ENCODE peak calls at places on chromosomes 6 and 20, in four cellular contexts. C, D, R and H are unnamed samples.

GRCh38 chr6:159693894-159694545 is 979 bp upstream of the SOD2 start:
- DNase-seq in R (peak), C (no peak), D (peak), H (no peak)

GRCh38 chr20:41635158-41635557 is 17.0 kb upstream of the CHD6 start:
- DNase-seq in C (no peak), D (no peak), R (no peak), H (no peak)

GRCh38 chr20:43746344-43747137 is 19.7 kb upstream of the GTSF1L start:
- DNase-seq in C (no peak), D (no peak), R (no peak), H (peak)

GRCh38 chr20:1784586-1784985 is 110.6 kb upstream of the SIRPA start:
- DNase-seq in C (no peak), D (no peak), R (no peak), H (no peak)

GRCh38 chr6:144683216-144684070 is 398.3 kb downstream of the UTRN start:
- DNase-seq in R (no peak), C (no peak), D (no peak), H (no peak)

GRCh38 chr6:104928141-104928540 is 28.8 kb upstream of the LIN28B start:
- DNase-seq in D (no peak), R (no peak), C (no peak), H (no peak)

GRCh38 chr6:44512868-44513641 is 125.5 kb downstream of the CDC5L start:
- DNase-seq in D (no peak), R (no peak), C (peak), H (no peak)

GRCh38 chr20:43923322-43923721 is 8.7 kb downstream of the TOX2 start:
- DNase-seq in C (no peak), R (no peak), D (no peak), H (no peak)

GRCh38 chr20:9412309-9412708 is 102.1 kb upstream of the LAMP5 start:
- DNase-seq in C (no peak), R (no peak), D (no peak), H (no peak)

GRCh38 chr6:119575721-119576120 is 226.2 kb upstream of the MAN1A1 start:
- DNase-seq in C (no peak), R (no peak), D (no peak), H (no peak)

GRCh38 chr6:144899161-144899560 is 614.0 kb downstream of the UTRN start:
- DNase-seq in C (no peak), R (no peak), D (no peak), H (no peak)

GRCh38 chr6:158938811-158939254 is 61.2 kb downstream of the RSPH3 start:
- DNase-seq in D (no peak), R (peak), C (no peak), H (no peak)

GRCh38 chr6:99013145-99013544 is 65.4 kb upstream of the FBXL4 start:
- DNase-seq in D (no peak), R (no peak), C (no peak), H (peak)

GRCh38 chr6:150729188-150729748 is 129.6 kb downstream of the PLEKHG1 start:
- DNase-seq in D (no peak), C (no peak), R (no peak), H (no peak)

GRCh38 chr6:150453357-150453756 is 84.5 kb downstream of the IYD start:
- DNase-seq in D (no peak), C (no peak), R (no peak), H (no peak)

GRCh38 chr20:62356948-62357667 is 10.0 kb downstream of the LAMA5 start:
- DNase-seq in R (no peak), C (no peak), D (no peak), H (peak)

GRCh38 chr6:145809785-145810184 is 4.8 kb downstream of the FBXO30 start:
- DNase-seq in C (no peak), R (no peak), D (no peak), H (no peak)

GRCh38 chr6:115618311-115618710 is 442.4 kb downstream of the FRK start:
- DNase-seq in R (no peak), D (no peak), C (no peak), H (no peak)

GRCh38 chr20:36440370-36441026 is 100.8 kb upstream of the MYL9 start:
- DNase-seq in R (no peak), D (no peak), C (no peak), H (no peak)

GRCh38 chr6:166541366-166541765 is 45.1 kb downstream of the RAMACL start:
- DNase-seq in C (no peak), D (no peak), R (no peak), H (no peak)

GRCh38 chr6:110897433-110897832 is 22.8 kb downstream of the AMD1 start:
- DNase-seq in R (no peak), C (no peak), D (no peak), H (no peak)

GRCh38 chr6:136524339-136524935 is 25.8 kb downstream of the MAP7 start:
- DNase-seq in R (no peak), C (no peak), D (no peak), H (no peak)

GRCh38 chr20:32539817-32540675 is 45.1 kb downstream of the NOL4L start:
- DNase-seq in R (no peak), C (no peak), D (peak), H (peak)

GRCh38 chr6:12138377-12138776 is 126.3 kb downstream of the HIVEP1 start:
- DNase-seq in R (no peak), D (no peak), C (no peak), H (no peak)

GRCh38 chr6:26592649-26593048 is 4.1 kb upstream of the ABT1 start:
- DNase-seq in R (no peak), C (no peak), D (no peak), H (no peak)

GRCh38 chr6:75449625-75450206 is 43.9 kb downstream of the FILIP1 start:
- DNase-seq in D (no peak), C (no peak), R (no peak), H (peak)

GRCh38 chr20:46087161-46087560 is 2.6 kb downstream of the NCOA5 start:
- DNase-seq in D (no peak), C (no peak), R (no peak), H (peak)

GRCh38 chr6:69719602-69720193 is 77.1 kb downstream of the LMBRD1 start:
- DNase-seq in D (no peak), C (no peak), R (no peak), H (no peak)

GRCh38 chr6:157652601-157653363 is 170.3 kb upstream of the SNX9 start:
- DNase-seq in R (no peak), C (no peak), D (no peak), H (no peak)

GRCh38 chr6:11017090-11017489 is 27.0 kb downstream of the ELOVL2 start:
- DNase-seq in R (no peak), D (no peak), C (no peak), H (no peak)

GRCh38 chr6:11021003-11021402 is 23.1 kb downstream of the ELOVL2 start:
- DNase-seq in C (no peak), R (no peak), D (no peak), H (no peak)

GRCh38 chr6:11021714-11022113 is 22.4 kb downstream of the ELOVL2 start:
- DNase-seq in C (no peak), D (no peak), R (no peak), H (no peak)

GRCh38 chr6:11016452-11016851 is 27.7 kb downstream of the ELOVL2 start:
- DNase-seq in R (no peak), D (no peak), C (no peak), H (no peak)

GRCh38 chr6:11018225-11018624 is 25.9 kb downstream of the ELOVL2 start:
- DNase-seq in R (no peak), D (no peak), C (no peak), H (no peak)
- H3K27ac ChIP-seq in R (no peak), D (no peak), C (no peak), H (no peak)

GRCh38 chr6:32153252-32153834 is 598 bp upstream of the PPT2 start:
- DNase-seq in D (peak), C (no peak), R (no peak), H (peak)

GRCh38 chr6:32152414-32153251 is 894 bp upstream of the PRRT1 start:
- DNase-seq in C (no peak), R (no peak), D (peak), H (no peak)

GRCh38 chr6:32151131-32151884 is 431 bp downstream of the PRRT1 start:
- DNase-seq in D (no peak), C (no peak), R (no peak), H (no peak)

GRCh38 chr6:32149932-32150920 is 1.5 kb downstream of the PRRT1 start:
- DNase-seq in C (no peak), D (no peak), R (no peak), H (no peak)

GRCh38 chr6:32151885-32152311 is at the start of gene PRRT1:
- DNase-seq in R (no peak), D (no peak), C (no peak), H (no peak)
- H3K27ac ChIP-seq in R (peak), D (peak), C (peak), H (peak)

DNA sequence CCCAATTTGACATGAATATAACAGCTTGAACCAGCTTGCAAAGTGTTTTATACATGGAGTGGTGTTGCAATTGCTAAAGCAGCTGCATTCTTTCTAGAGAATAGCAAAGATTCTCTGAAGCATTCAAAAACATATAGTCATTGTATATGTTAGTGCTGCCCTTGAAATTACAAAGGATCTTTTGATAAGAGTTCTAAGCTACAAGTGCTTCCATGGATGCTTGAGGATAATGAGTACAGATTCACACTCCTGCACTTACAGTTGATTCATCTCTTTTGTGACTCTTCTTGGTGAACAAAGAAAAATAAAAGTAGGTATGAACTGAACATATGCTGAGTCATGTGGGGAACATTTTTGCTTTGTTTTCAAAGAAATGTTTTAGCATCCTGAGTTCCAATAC is 175.7 kb downstream of the ALDH8A1 start:
- DNase-seq in D (no peak), C (no peak), R (no peak), H (peak)
- H3K27ac ChIP-seq in D (no peak), C (no peak), R (no peak), H (no peak)

GRCh38 chr20:50341880-50342637 is 151.4 kb downstream of the CEBPB start:
- DNase-seq in D (no peak), C (no peak), R (no peak), H (no peak)

GRCh38 chr20:50341050-50341449 is 150.4 kb downstream of the CEBPB start:
- DNase-seq in C (no peak), R (no peak), D (no peak), H (no peak)

GRCh38 chr20:50339196-50339901 is 148.7 kb downstream of the CEBPB start:
- DNase-seq in C (peak), D (no peak), R (no peak), H (no peak)

GRCh38 chr20:50338479-50339195 is 148.0 kb downstream of the CEBPB start:
- DNase-seq in C (no peak), D (no peak), R (no peak), H (no peak)

DNA sequence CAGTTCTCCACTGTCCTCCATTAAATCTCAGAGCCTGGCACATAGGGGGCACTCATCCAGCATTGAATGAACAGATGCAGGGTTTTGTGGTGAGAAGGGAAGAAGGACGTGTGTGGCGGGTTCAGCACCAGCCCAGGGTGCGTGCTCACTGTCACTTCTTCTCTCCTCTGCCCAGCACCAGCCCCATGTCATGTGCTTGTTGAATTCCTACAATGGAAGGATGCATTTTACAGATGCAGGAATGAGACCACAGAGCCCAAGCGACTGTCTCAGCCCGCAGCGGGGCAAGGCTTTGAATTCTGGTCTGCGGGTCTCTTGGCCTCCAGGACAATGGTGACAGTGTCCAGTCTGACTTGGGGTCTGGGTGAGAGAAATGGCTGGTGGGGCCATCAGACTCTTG is 150.0 kb downstream of the CEBPB start:
- DNase-seq in D (no peak), R (no peak), C (no peak), H (no peak)
- H3K27ac ChIP-seq in D (peak), R (no peak), C (peak), H (no peak)

GRCh38 chr6:112214749-112215269 is 39.6 kb downstream of the LAMA4 start:
- DNase-seq in D (no peak), R (no peak), C (no peak), H (peak)
- H3K27ac ChIP-seq in D (peak), R (no peak), C (no peak), H (peak)